ENCODE peak calls at places on chromosomes 2 and 18, in nine cellular contexts. One of them, this sample, is unnamed.
A peak's percentile ranks its signal among the peaks of the same experiment; 100 is the strongest.

GRCh38 chr2:69893684-69894481 is at the start of gene SNRNP27:
- DNase-seq in spleen: peak; percentile 93
- DNase-seq in psoas muscle: peak; percentile 79
- DNase-seq in lower lobe of right lung: peak; percentile 78
- DNase-seq in upper lobe of right lung: peak; percentile 86
- DNase-seq in neuronal stem cell: peak; percentile 68
- DNase-seq in ovary: peak; percentile 75
- DNase-seq in left ventricle myocardium inferior: peak; percentile 72
- DNase-seq in mammary epithelial cell: peak; percentile 71
- DNase-seq in this sample: peak; percentile 81

GRCh38 chr2:237482485-237482884 is 4.6 kb upstream of the MLPH start:
- DNase-seq in spleen: peak; percentile 64
- DNase-seq in psoas muscle: peak; percentile 80
- DNase-seq in lower lobe of right lung: peak; percentile 94
- DNase-seq in upper lobe of right lung: peak; percentile 94
- DNase-seq in neuronal stem cell: no peak
- DNase-seq in ovary: peak; percentile 84
- DNase-seq in left ventricle myocardium inferior: peak; percentile 77
- DNase-seq in mammary epithelial cell: no peak
- DNase-seq in this sample: no peak

GRCh38 chr18:45662468-45662867 is 47.2 kb downstream of the SLC14A2 start:
- DNase-seq in spleen: no peak
- DNase-seq in psoas muscle: no peak
- DNase-seq in lower lobe of right lung: no peak
- DNase-seq in upper lobe of right lung: no peak
- DNase-seq in neuronal stem cell: no peak
- DNase-seq in ovary: no peak
- DNase-seq in left ventricle myocardium inferior: no peak
- DNase-seq in mammary epithelial cell: no peak
- DNase-seq in this sample: no peak

GRCh38 chr2:28713582-28714292 is 37.9 kb upstream of the PPP1CB start:
- DNase-seq in spleen: peak; percentile 4
- DNase-seq in psoas muscle: no peak
- DNase-seq in lower lobe of right lung: no peak
- DNase-seq in upper lobe of right lung: no peak
- DNase-seq in neuronal stem cell: no peak
- DNase-seq in ovary: no peak
- DNase-seq in left ventricle myocardium inferior: no peak
- DNase-seq in mammary epithelial cell: peak; percentile 71
- DNase-seq in this sample: peak; percentile 12

GRCh38 chr2:226601881-226602280 is 197.7 kb downstream of the IRS1 start:
- DNase-seq in spleen: no peak
- DNase-seq in psoas muscle: no peak
- DNase-seq in lower lobe of right lung: no peak
- DNase-seq in upper lobe of right lung: no peak
- DNase-seq in neuronal stem cell: no peak
- DNase-seq in ovary: no peak
- DNase-seq in left ventricle myocardium inferior: no peak
- DNase-seq in mammary epithelial cell: no peak
- DNase-seq in this sample: no peak

GRCh38 chr2:37873229-37873628 is 51.9 kb upstream of the RMDN2 start:
- DNase-seq in spleen: no peak
- DNase-seq in psoas muscle: no peak
- DNase-seq in lower lobe of right lung: no peak
- DNase-seq in upper lobe of right lung: no peak
- DNase-seq in neuronal stem cell: no peak
- DNase-seq in ovary: no peak
- DNase-seq in left ventricle myocardium inferior: no peak
- DNase-seq in mammary epithelial cell: no peak
- DNase-seq in this sample: no peak

GRCh38 chr2:163453920-163454319 is 281.9 kb downstream of the FIGN start:
- DNase-seq in spleen: no peak
- DNase-seq in psoas muscle: no peak
- DNase-seq in lower lobe of right lung: no peak
- DNase-seq in upper lobe of right lung: no peak
- DNase-seq in neuronal stem cell: no peak
- DNase-seq in ovary: no peak
- DNase-seq in left ventricle myocardium inferior: no peak
- DNase-seq in mammary epithelial cell: peak; percentile 55
- DNase-seq in this sample: no peak

GRCh38 chr2:197297772-197298318 is 12.7 kb downstream of the ANKRD44 start:
- DNase-seq in spleen: no peak
- DNase-seq in psoas muscle: no peak
- DNase-seq in lower lobe of right lung: no peak
- DNase-seq in upper lobe of right lung: no peak
- DNase-seq in neuronal stem cell: no peak
- DNase-seq in ovary: no peak
- DNase-seq in left ventricle myocardium inferior: no peak
- DNase-seq in mammary epithelial cell: no peak
- DNase-seq in this sample: no peak

GRCh38 chr18:27608742-27609141 is 423.6 kb upstream of the CHST9 start:
- DNase-seq in spleen: no peak
- DNase-seq in psoas muscle: no peak
- DNase-seq in lower lobe of right lung: no peak
- DNase-seq in upper lobe of right lung: no peak
- DNase-seq in neuronal stem cell: no peak
- DNase-seq in ovary: no peak
- DNase-seq in left ventricle myocardium inferior: no peak
- DNase-seq in mammary epithelial cell: no peak
- DNase-seq in this sample: no peak

GRCh38 chr2:167803449-167803988 is 443.9 kb downstream of the STK39 start:
- DNase-seq in spleen: no peak
- DNase-seq in psoas muscle: no peak
- DNase-seq in lower lobe of right lung: no peak
- DNase-seq in upper lobe of right lung: no peak
- DNase-seq in neuronal stem cell: no peak
- DNase-seq in ovary: no peak
- DNase-seq in left ventricle myocardium inferior: no peak
- DNase-seq in mammary epithelial cell: no peak
- DNase-seq in this sample: no peak

GRCh38 chr2:144332356-144333143 is 187.4 kb downstream of the ZEB2 start:
- DNase-seq in spleen: peak; percentile 98
- DNase-seq in psoas muscle: peak; percentile 89
- DNase-seq in lower lobe of right lung: peak; percentile 90
- DNase-seq in upper lobe of right lung: peak; percentile 94
- DNase-seq in neuronal stem cell: peak; percentile 88
- DNase-seq in ovary: peak; percentile 88
- DNase-seq in left ventricle myocardium inferior: peak; percentile 87
- DNase-seq in mammary epithelial cell: peak; percentile 85
- DNase-seq in this sample: peak; percentile 88

GRCh38 chr2:113068706-113069485 is 1.1 kb downstream of the IL1F10 start:
- DNase-seq in spleen: no peak
- DNase-seq in psoas muscle: no peak
- DNase-seq in lower lobe of right lung: no peak
- DNase-seq in upper lobe of right lung: no peak
- DNase-seq in neuronal stem cell: no peak
- DNase-seq in ovary: no peak
- DNase-seq in left ventricle myocardium inferior: no peak
- DNase-seq in mammary epithelial cell: peak; percentile 83
- DNase-seq in this sample: no peak

GRCh38 chr2:176188969-176189665 is 649 bp downstream of the HOXD1 start:
- DNase-seq in spleen: no peak
- DNase-seq in psoas muscle: no peak
- DNase-seq in lower lobe of right lung: peak; percentile 52
- DNase-seq in upper lobe of right lung: peak; percentile 77
- DNase-seq in neuronal stem cell: no peak
- DNase-seq in ovary: no peak
- DNase-seq in left ventricle myocardium inferior: no peak
- DNase-seq in mammary epithelial cell: no peak
- DNase-seq in this sample: no peak

GRCh38 chr2:16608661-16609643 is 56.7 kb downstream of the CYRIA start:
- DNase-seq in spleen: peak; percentile 94
- DNase-seq in psoas muscle: peak; percentile 81
- DNase-seq in lower lobe of right lung: peak; percentile 86
- DNase-seq in upper lobe of right lung: peak; percentile 88
- DNase-seq in neuronal stem cell: peak; percentile 81
- DNase-seq in ovary: peak; percentile 73
- DNase-seq in left ventricle myocardium inferior: peak; percentile 86
- DNase-seq in mammary epithelial cell: peak; percentile 61
- DNase-seq in this sample: peak; percentile 66

GRCh38 chr2:55155764-55156221 is 76.3 kb downstream of the CLHC1 start:
- DNase-seq in spleen: no peak
- DNase-seq in psoas muscle: no peak
- DNase-seq in lower lobe of right lung: no peak
- DNase-seq in upper lobe of right lung: no peak
- DNase-seq in neuronal stem cell: no peak
- DNase-seq in ovary: no peak
- DNase-seq in left ventricle myocardium inferior: no peak
- DNase-seq in mammary epithelial cell: no peak
- DNase-seq in this sample: no peak

GRCh38 chr2:98704499-98705332 is 26.2 kb downstream of the MGAT4A start:
- DNase-seq in spleen: no peak
- DNase-seq in psoas muscle: no peak
- DNase-seq in lower lobe of right lung: no peak
- DNase-seq in upper lobe of right lung: no peak
- DNase-seq in neuronal stem cell: no peak
- DNase-seq in ovary: no peak
- DNase-seq in left ventricle myocardium inferior: no peak
- DNase-seq in mammary epithelial cell: no peak
- DNase-seq in this sample: no peak

GRCh38 chr18:47247833-47248609 is 3.4 kb downstream of the SKOR2 start:
- DNase-seq in spleen: no peak
- DNase-seq in psoas muscle: no peak
- DNase-seq in lower lobe of right lung: no peak
- DNase-seq in upper lobe of right lung: no peak
- DNase-seq in neuronal stem cell: no peak
- DNase-seq in ovary: no peak
- DNase-seq in left ventricle myocardium inferior: no peak
- DNase-seq in mammary epithelial cell: no peak
- DNase-seq in this sample: no peak

GRCh38 chr2:16168506-16169264 is 228.3 kb downstream of the MYCN start:
- DNase-seq in spleen: no peak
- DNase-seq in psoas muscle: no peak
- DNase-seq in lower lobe of right lung: no peak
- DNase-seq in upper lobe of right lung: no peak
- DNase-seq in neuronal stem cell: peak; percentile 83
- DNase-seq in ovary: no peak
- DNase-seq in left ventricle myocardium inferior: no peak
- DNase-seq in mammary epithelial cell: no peak
- DNase-seq in this sample: no peak

GRCh38 chr2:46858697-46859080 is 56.9 kb downstream of the MCFD2 start:
- DNase-seq in spleen: no peak
- DNase-seq in psoas muscle: no peak
- DNase-seq in lower lobe of right lung: no peak
- DNase-seq in upper lobe of right lung: no peak
- DNase-seq in neuronal stem cell: no peak
- DNase-seq in ovary: no peak
- DNase-seq in left ventricle myocardium inferior: no peak
- DNase-seq in mammary epithelial cell: peak; percentile 46
- DNase-seq in this sample: peak; percentile 27

GRCh38 chr2:128274218-128274617 is 44.5 kb downstream of the HS6ST1 start:
- DNase-seq in spleen: no peak
- DNase-seq in psoas muscle: no peak
- DNase-seq in lower lobe of right lung: no peak
- DNase-seq in upper lobe of right lung: no peak
- DNase-seq in neuronal stem cell: no peak
- DNase-seq in ovary: peak; percentile 0
- DNase-seq in left ventricle myocardium inferior: no peak
- DNase-seq in mammary epithelial cell: no peak
- DNase-seq in this sample: no peak
- H3K4me3 ChIP-seq in spleen: no peak overlapping the region
- H3K4me3 ChIP-seq in psoas muscle: no peak overlapping the region
- H3K4me3 ChIP-seq in lower lobe of right lung: no peak overlapping the region
- H3K4me3 ChIP-seq in upper lobe of right lung: no peak overlapping the region
- H3K4me3 ChIP-seq in neuronal stem cell: no peak overlapping the region
- H3K4me3 ChIP-seq in ovary: no peak overlapping the region
- H3K4me3 ChIP-seq in left ventricle myocardium inferior: no peak overlapping the region
- H3K4me3 ChIP-seq in mammary epithelial cell: no peak overlapping the region
- H3K4me3 ChIP-seq in this sample: no peak overlapping the region

DNA sequence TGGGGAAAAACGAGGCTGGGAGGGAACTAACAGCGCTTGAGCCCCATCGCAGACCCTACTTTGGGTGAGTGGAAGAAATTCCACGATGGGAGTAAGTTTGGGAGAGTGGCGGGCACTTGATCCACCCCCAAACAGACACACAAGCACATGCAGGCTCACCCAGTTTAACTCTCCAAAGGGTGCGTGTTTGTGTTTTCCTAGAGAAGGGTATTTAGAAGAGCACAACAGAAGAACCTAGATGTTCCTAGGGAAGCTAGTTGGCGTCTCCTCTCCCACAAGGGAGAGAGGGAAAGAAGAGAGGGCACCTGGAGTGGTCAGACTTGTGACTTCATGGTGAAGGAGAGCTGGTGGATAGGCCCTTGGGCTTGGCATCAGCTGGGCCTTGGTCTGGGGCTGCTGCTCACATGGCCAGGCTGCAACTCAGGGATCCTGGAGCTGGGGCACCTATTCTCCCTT is 3.2 kb downstream of the GATA6 start:
- DNase-seq in spleen: no peak
- DNase-seq in psoas muscle: no peak
- DNase-seq in lower lobe of right lung: peak; percentile 51
- DNase-seq in upper lobe of right lung: no peak
- DNase-seq in neuronal stem cell: no peak
- DNase-seq in ovary: no peak
- DNase-seq in left ventricle myocardium inferior: no peak
- DNase-seq in mammary epithelial cell: no peak
- DNase-seq in this sample: no peak
- H3K27me3 ChIP-seq in spleen: peaks cover 100% of the 10 kb centered on the region
- H3K27me3 ChIP-seq in psoas muscle: peaks cover 11% of the 10 kb centered on the region
- H3K27me3 ChIP-seq in lower lobe of right lung: peaks cover 53% of the 10 kb centered on the region
- H3K27me3 ChIP-seq in upper lobe of right lung: peaks cover 18% of the 10 kb centered on the region
- H3K27me3 ChIP-seq in neuronal stem cell: peaks cover 94% of the 10 kb centered on the region
- H3K27me3 ChIP-seq in ovary: no peaks in the 10 kb centered on the region
- H3K27me3 ChIP-seq in left ventricle myocardium inferior: peaks cover 9% of the 10 kb centered on the region
- H3K27me3 ChIP-seq in mammary epithelial cell: peaks cover 9% of the 10 kb centered on the region
- H3K27me3 ChIP-seq in this sample: peaks cover 3% of the 10 kb centered on the region

GRCh38 chr2:24548058-24548457 is 57.0 kb downstream of the NCOA1 start:
- DNase-seq in spleen: no peak
- DNase-seq in psoas muscle: no peak
- DNase-seq in lower lobe of right lung: no peak
- DNase-seq in upper lobe of right lung: no peak
- DNase-seq in neuronal stem cell: no peak
- DNase-seq in ovary: no peak
- DNase-seq in left ventricle myocardium inferior: no peak
- DNase-seq in mammary epithelial cell: no peak
- DNase-seq in this sample: no peak
- H3K9me3 ChIP-seq in spleen: peaks cover 6% of the 10 kb centered on the region
- H3K9me3 ChIP-seq in psoas muscle: no peaks in the 10 kb centered on the region
- H3K9me3 ChIP-seq in lower lobe of right lung: peaks cover 3% of the 10 kb centered on the region
- H3K9me3 ChIP-seq in upper lobe of right lung: no peaks in the 10 kb centered on the region
- H3K9me3 ChIP-seq in neuronal stem cell: peaks cover 33% of the 10 kb centered on the region
- H3K9me3 ChIP-seq in ovary: no peaks in the 10 kb centered on the region
- H3K9me3 ChIP-seq in left ventricle myocardium inferior: peaks cover 22% of the 10 kb centered on the region
- H3K9me3 ChIP-seq in mammary epithelial cell: no peaks in the 10 kb centered on the region
- H3K9me3 ChIP-seq in this sample: peaks cover 10% of the 10 kb centered on the region

DNA sequence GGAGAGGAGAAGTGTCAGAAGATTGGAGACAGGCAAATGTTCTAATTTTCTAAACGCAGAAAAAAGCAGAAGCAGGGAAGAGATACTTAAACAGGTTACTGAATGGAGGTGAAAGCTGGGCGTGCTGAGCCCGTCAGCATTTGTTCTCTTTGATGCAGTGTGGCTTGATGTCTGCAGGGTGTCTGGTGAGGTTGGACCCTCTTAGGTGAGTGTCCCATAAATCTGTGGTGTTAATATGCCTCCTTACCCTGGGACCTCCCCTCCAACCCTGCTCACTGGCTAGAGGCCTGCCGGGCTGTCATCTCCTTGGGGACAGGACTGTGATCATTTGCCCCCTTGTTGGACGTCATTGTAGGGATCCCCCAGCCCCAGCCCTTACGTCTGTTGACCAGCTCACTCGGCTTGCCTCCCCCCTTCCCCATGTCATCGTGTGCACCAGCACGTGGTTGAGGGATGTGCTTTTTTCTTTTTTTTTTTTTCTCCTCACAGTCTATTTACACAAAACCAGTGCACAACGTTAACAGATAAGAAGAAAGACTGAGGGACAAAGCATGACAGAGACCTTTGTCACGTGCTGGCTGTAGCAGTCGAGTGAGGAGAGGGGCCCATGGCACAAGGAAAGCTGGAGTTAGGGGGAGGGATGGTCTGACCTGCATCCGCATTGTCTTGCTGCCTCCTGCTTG is 56.4 kb downstream of the NCK2 start:
- DNase-seq in spleen: no peak
- DNase-seq in psoas muscle: no peak
- DNase-seq in lower lobe of right lung: no peak
- DNase-seq in upper lobe of right lung: no peak
- DNase-seq in neuronal stem cell: no peak
- DNase-seq in ovary: no peak
- DNase-seq in left ventricle myocardium inferior: no peak
- DNase-seq in mammary epithelial cell: no peak
- DNase-seq in this sample: no peak
- H3K4me3 ChIP-seq in spleen: no peak overlapping the region
- H3K4me3 ChIP-seq in psoas muscle: no peak overlapping the region
- H3K4me3 ChIP-seq in lower lobe of right lung: no peak overlapping the region
- H3K4me3 ChIP-seq in upper lobe of right lung: no peak overlapping the region
- H3K4me3 ChIP-seq in neuronal stem cell: no peak overlapping the region
- H3K4me3 ChIP-seq in ovary: no peak overlapping the region
- H3K4me3 ChIP-seq in left ventricle myocardium inferior: no peak overlapping the region
- H3K4me3 ChIP-seq in mammary epithelial cell: no peak overlapping the region
- H3K4me3 ChIP-seq in this sample: no peak overlapping the region